ENCODE peak calls at places on chromosomes 4 and X, in four cellular contexts. N is mesenchymal stem cell; P is effector CD4-positive, alpha-beta T cell; T is pancreas. E is an unnamed sample.

GRCh38 chrX:18574591-18574990 is 97.3 kb downstream of the RS1 start:
- DNase-seq in N (peak; percentile 77), P (no peak), T (no peak), E (no peak)

GRCh38 chr4:3335385-3335784 is 42.6 kb downstream of the RGS12 start:
- DNase-seq in N (no peak), P (no peak), T (no peak), E (no peak)

GRCh38 chr4:9825049-9825448 is 43.6 kb downstream of the DRD5 start:
- DNase-seq in N (no peak), P (no peak), T (no peak), E (no peak)

GRCh38 chr4:168453146-168453545 is 27.1 kb downstream of the DDX60L start:
- DNase-seq in N (no peak), P (no peak), T (no peak), E (no peak)

GRCh38 chr4:86233681-86234080 is 126.2 kb downstream of the MAPK10 start:
- DNase-seq in N (no peak), P (no peak), T (no peak), E (no peak)

GRCh38 chr4:102959503-102959902 is 60.0 kb downstream of the SLC9B1 start:
- DNase-seq in N (no peak), P (no peak), T (no peak), E (no peak)

GRCh38 chrX:6371353-6371752 is 142.7 kb upstream of the NLGN4X start:
- DNase-seq in N (no peak), P (no peak), T (no peak), E (no peak)

GRCh38 chrX:122770581-122770980 is 413.5 kb upstream of the GRIA3 start:
- DNase-seq in N (no peak), P (no peak), T (no peak), E (no peak)

GRCh38 chrX:41265615-41266014 is 68.3 kb upstream of the DDX3X start:
- DNase-seq in N (no peak), P (peak; percentile 6), T (no peak), E (peak; percentile 21)

GRCh38 chr4:77959566-77960338 is 97.1 kb downstream of the MRPL1 start:
- DNase-seq in N (peak; percentile 56), P (no peak), T (no peak), E (no peak)

GRCh38 chr4:89306486-89307184 is 965 bp downstream of the GPRIN3 start:
- DNase-seq in N (no peak), P (no peak), T (no peak), E (no peak)

GRCh38 chr4:80237992-80238391 is 28.5 kb upstream of the FGF5 start:
- DNase-seq in N (peak; percentile 82), P (no peak), T (no peak), E (no peak)

GRCh38 chr4:38092701-38093100 is 132.5 kb downstream of the PTTG2 start:
- DNase-seq in N (peak; percentile 57), P (no peak), T (no peak), E (no peak)

GRCh38 chrX:7746861-7747260 is 96.1 kb upstream of the VCX start:
- DNase-seq in N (no peak), P (no peak), T (no peak), E (no peak)

GRCh38 chrX:107374831-107375230 is 74.6 kb upstream of the FRMPD3 start:
- DNase-seq in N (no peak), P (no peak), T (no peak), E (no peak)

GRCh38 chr4:120683902-120684540 is 238.5 kb downstream of the PRDM5 start:
- DNase-seq in N (peak; percentile 48), P (no peak), T (no peak), E (no peak)

GRCh38 chr4:136369073-136369472 is 1163.2 kb downstream of the PCDH18 start:
- DNase-seq in N (peak; percentile 9), P (no peak), T (no peak), E (no peak)

GRCh38 chrX:41518127-41518840 is 71.1 kb downstream of the NYX start:
- DNase-seq in N (no peak), P (no peak), T (no peak), E (no peak)

GRCh38 chrX:31497086-31497485 is 425.2 kb upstream of the FTHL17 start:
- DNase-seq in N (peak; percentile 29), P (no peak), T (no peak), E (no peak)

GRCh38 chr4:79141530-79141929 is 184.3 kb downstream of the NAA11 start:
- DNase-seq in N (peak; percentile 17), P (no peak), T (no peak), E (no peak)

GRCh38 chr4:102268355-102268754 is 76.9 kb downstream of the SLC39A8 start:
- DNase-seq in N (no peak), P (no peak), T (no peak), E (no peak)

GRCh38 chr4:154497901-154498300 is 6.3 kb upstream of the DCHS2 start:
- DNase-seq in N (no peak), P (no peak), T (no peak), E (no peak)

GRCh38 chrX:7435822-7436221 is 287.9 kb upstream of the PUDP start:
- DNase-seq in N (no peak), P (no peak), T (no peak), E (no peak)

GRCh38 chr4:42410446-42410845 is 13.2 kb downstream of the SHISA3 start:
- DNase-seq in N (no peak), P (no peak), T (no peak), E (no peak)

GRCh38 chr4:184170996-184171395 is 46.7 kb downstream of the ENPP6 start:
- DNase-seq in N (peak; percentile 31), P (no peak), T (no peak), E (no peak)

GRCh38 chr4:151688003-151688784 is 72.6 kb downstream of the GATB start:
- DNase-seq in N (peak; percentile 37), P (no peak), T (no peak), E (no peak)

GRCh38 chr4:2412885-2413716 is 5.3 kb downstream of the ZFYVE28 start:
- DNase-seq in N (peak; percentile 97), P (peak; percentile 85), T (peak; percentile 80), E (peak; percentile 81)

GRCh38 chrX:72273718-72274117 is 3.3 kb downstream of the RPS4X start:
- DNase-seq in N (no peak), P (no peak), T (no peak), E (no peak)

GRCh38 chr4:1337376-1337831 is 9.6 kb upstream of the UVSSA start:
- DNase-seq in N (no peak), P (no peak), T (no peak), E (no peak)

GRCh38 chr4:174423257-174423944 is 98.9 kb downstream of the HPGD start:
- DNase-seq in N (peak; percentile 83), P (no peak), T (no peak), E (no peak)

GRCh38 chrX:45497290-45497689 is 296.6 kb upstream of the DIPK2B start:
- DNase-seq in N (no peak), P (no peak), T (no peak), E (no peak)

GRCh38 chrX:24526616-24527015 is 61.5 kb downstream of the PDK3 start:
- DNase-seq in N (no peak), P (no peak), T (no peak), E (no peak)

GRCh38 chr4:53050361-53050774 is 188.3 kb downstream of the RASL11B start:
- DNase-seq in N (no peak), P (no peak), T (no peak), E (no peak)

GRCh38 chrX:76014321-76014720 is 158.5 kb upstream of the PBDC1 start:
- DNase-seq in N (no peak), P (no peak), T (no peak), E (no peak)

E was measured in T follicular helper cell.